ENCODE peak calls at places on chromosomes 7 and 10, in six cellular contexts. L is naive thymus-derived CD4-positive, alpha-beta T cell; T is uterus; A is CD8-positive, alpha-beta T cell; Q is colonic mucosa; W is cardiac muscle cell. K is an unnamed sample.

GRCh38 chr7:5173490-5173889 is 16.5 kb upstream of the WIPI2 start:
- DNase-seq in L (no peak), T (no peak), A (no peak), Q (no peak), W (no peak), K (no peak)

GRCh38 chr10:97422921-97423420 is 3.0 kb upstream of the PGAM1 start:
- DNase-seq in L (no peak), T (no peak), A (no peak), Q (no peak), W (no peak), K (no peak)

GRCh38 chr7:159033956-159034938 is 110.4 kb downstream of the VIPR2 start:
- DNase-seq in L (no peak), T (no peak), A (no peak), Q (peak; percentile 11), W (no peak), K (no peak)

GRCh38 chr7:80879849-80880248 is 39.0 kb downstream of the SEMA3C start:
- DNase-seq in L (no peak), T (no peak), A (no peak), Q (no peak), W (peak; percentile 15), K (no peak)

GRCh38 chr7:104074529-104074928 is 85.1 kb upstream of the RELN start:
- DNase-seq in L (no peak), T (no peak), A (no peak), Q (no peak), W (no peak), K (no peak)

GRCh38 chr10:35946556-35946955 is 304.5 kb upstream of the FZD8 start:
- DNase-seq in L (no peak), T (no peak), A (no peak), Q (no peak), W (no peak), K (no peak)

GRCh38 chr7:148747274-148747673 is 48.6 kb downstream of the CUL1 start:
- DNase-seq in L (no peak), T (no peak), A (no peak), Q (no peak), W (peak; percentile 24), K (no peak)

GRCh38 chr10:75102830-75103673 is 8.4 kb upstream of the SAMD8 start:
- DNase-seq in L (no peak), T (no peak), A (no peak), Q (no peak), W (no peak), K (no peak)

GRCh38 chr10:45418417-45418858 is 44.4 kb downstream of the ALOX5 start:
- DNase-seq in L (no peak), T (no peak), A (no peak), Q (no peak), W (no peak), K (no peak)

GRCh38 chr7:27901028-27901760 is 161.2 kb downstream of the TAX1BP1 start:
- DNase-seq in L (peak; percentile 37), T (no peak), A (no peak), Q (no peak), W (peak; percentile 6), K (no peak)

GRCh38 chr10:51092402-51092801 is 18.1 kb downstream of the PRKG1 start:
- DNase-seq in L (no peak), T (peak; percentile 95), A (no peak), Q (peak; percentile 53), W (no peak), K (peak; percentile 54)

GRCh38 chr10:16545126-16545736 is 23.6 kb upstream of the C1QL3 start:
- DNase-seq in L (no peak), T (no peak), A (no peak), Q (no peak), W (peak; percentile 59), K (no peak)

GRCh38 chr7:142796001-142796500 is 25.3 kb downstream of the PRSS2 start:
- DNase-seq in L (no peak), T (no peak), A (no peak), Q (no peak), W (no peak), K (no peak)
- H3K27me3 ChIP-seq in L (no peaks in the 10 kb centered on the region), T (no peaks in the 10 kb centered on the region), A (no peaks in the 10 kb centered on the region), Q (peaks cover 27% of the 10 kb centered on the region), W (peaks cover 75% of the 10 kb centered on the region), K (no peaks in the 10 kb centered on the region)

GRCh38 chr10:71639412-71639719 is 80.2 kb downstream of the C10orf105 start:
- DNase-seq in L (no peak), T (no peak), A (no peak), Q (peak; percentile 53), W (no peak), K (no peak)
- H3K4me3 ChIP-seq in L (no peak overlapping the region), T (no peak overlapping the region), A (no peak overlapping the region), Q (no peak overlapping the region), W (no peak overlapping the region), K (no peak overlapping the region)

DNA sequence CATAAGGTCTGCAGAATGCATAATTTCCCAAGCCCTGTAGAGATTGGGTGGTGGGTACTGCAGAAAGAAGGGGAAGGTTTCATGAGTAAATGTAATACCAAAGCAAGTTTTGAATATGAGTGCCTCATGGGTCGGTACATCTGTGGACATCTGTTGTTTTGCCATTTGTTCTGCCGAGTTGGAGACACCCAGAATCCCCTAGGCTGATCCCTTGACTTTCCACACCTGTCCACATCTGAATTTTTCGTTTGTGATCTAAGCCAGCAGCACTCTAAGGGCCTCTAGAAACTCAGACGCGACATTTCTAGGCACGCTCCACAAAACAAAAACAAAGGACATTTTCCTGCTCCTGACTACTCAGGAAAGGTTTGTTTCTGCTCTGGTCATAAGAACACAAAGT is 11.7 kb upstream of the SLF2 start:
- DNase-seq in L (no peak), T (no peak), A (no peak), Q (no peak), W (no peak), K (no peak)
- H3K4me1 ChIP-seq in L (no peaks in the 10 kb centered on the region), T (no peaks in the 10 kb centered on the region), A (no peaks in the 10 kb centered on the region), Q (no peaks in the 10 kb centered on the region), W (no peaks in the 10 kb centered on the region), K (no peaks in the 10 kb centered on the region)

GRCh38 chr10:11329055-11329673 is 282.3 kb downstream of the USP6NL start:
- DNase-seq in L (no peak), T (no peak), A (no peak), Q (no peak), W (no peak), K (no peak)

GRCh38 chr10:11331706-11332105 is 279.7 kb downstream of the USP6NL start:
- DNase-seq in L (no peak), T (no peak), A (no peak), Q (no peak), W (no peak), K (no peak)

GRCh38 chr10:11328264-11329054 is 283.0 kb downstream of the USP6NL start:
- DNase-seq in L (no peak), T (no peak), A (no peak), Q (no peak), W (no peak), K (no peak)

GRCh38 chr10:11330383-11331020 is 280.9 kb downstream of the USP6NL start:
- DNase-seq in L (no peak), T (no peak), A (no peak), Q (no peak), W (no peak), K (no peak)

GRCh38 chr10:11331178-11331577 is 280.3 kb downstream of the USP6NL start:
- DNase-seq in L (no peak), T (no peak), A (no peak), Q (no peak), W (no peak), K (no peak)
- H3K27me3 ChIP-seq in L (no peaks in the 10 kb centered on the region), T (no peaks in the 10 kb centered on the region), A (no peaks in the 10 kb centered on the region), Q (no peaks in the 10 kb centered on the region), W (no peaks in the 10 kb centered on the region), K (no peaks in the 10 kb centered on the region)

DNA sequence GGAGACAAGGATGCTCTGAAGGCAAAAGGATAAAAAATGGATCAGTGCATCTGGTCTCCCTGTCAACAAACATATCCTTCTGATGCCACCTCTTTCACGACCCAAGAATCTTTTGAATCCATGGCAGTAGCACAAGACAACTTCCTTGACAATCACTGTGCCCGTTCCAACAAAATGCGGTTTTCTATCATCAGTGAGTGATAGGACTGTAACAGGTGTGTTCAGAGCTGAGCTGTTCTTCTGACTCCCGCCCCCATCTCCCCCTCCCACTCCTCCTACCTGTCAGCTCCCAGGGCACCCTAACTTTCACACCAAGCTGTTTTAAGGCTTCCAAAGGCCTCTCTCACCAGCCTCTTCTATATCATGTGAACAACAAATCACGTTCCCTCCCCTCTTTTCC is 74.8 kb downstream of the PARD3 start:
- DNase-seq in L (no peak), T (no peak), A (no peak), Q (no peak), W (no peak), K (no peak)
- H3K4me3 ChIP-seq in L (no peak overlapping the region), T (no peak overlapping the region), A (no peak overlapping the region), Q (no peak overlapping the region), W (no peak overlapping the region), K (no peak overlapping the region)

K was measured in lung.